ENCODE peak calls at places on chromosomes 1 and 21, in eight cellular contexts. X is A549, P is heart right ventricle, E is thoracic aorta, D is right cardiac atrium, K is tibial artery, S is heart left ventricle, W is H1. F is an unnamed sample.

GRCh38 chr1:29650476-29650875 is 414.2 kb downstream of the PTPRU start:
- DNase-seq in X (no peak), P (peak; percentile 2), E (no peak), D (no peak), K (no peak), S (no peak), W (no peak), F (no peak)

GRCh38 chr1:150557813-150558212 is 8.6 kb downstream of the ADAMTSL4 start:
- DNase-seq in X (no peak), P (no peak), E (no peak), D (no peak), K (no peak), S (no peak), W (no peak), F (no peak)

GRCh38 chr1:172745014-172745413 is 86.1 kb downstream of the FASLG start:
- DNase-seq in X (peak; percentile 30), P (peak; percentile 33), E (no peak), D (no peak), K (no peak), S (no peak), W (no peak), F (no peak)

GRCh38 chr1:24971539-24971938 is 41.5 kb upstream of the RUNX3 start:
- DNase-seq in X (no peak), P (no peak), E (no peak), D (no peak), K (no peak), S (peak; percentile 28), W (no peak), F (no peak)

GRCh38 chr1:75985827-75986226 is 53.6 kb upstream of the ASB17 start:
- DNase-seq in X (peak; percentile 15), P (no peak), E (no peak), D (no peak), K (no peak), S (no peak), W (no peak), F (no peak)

GRCh38 chr1:155091071-155092051 is 12.7 kb downstream of the EFNA3 start:
- DNase-seq in X (peak; percentile 73), P (peak; percentile 79), E (no peak), D (peak; percentile 81), K (peak; percentile 64), S (peak; percentile 91), W (peak; percentile 97), F (peak; percentile 77)

GRCh38 chr1:116472431-116472961 is 98.3 kb downstream of the CD58 start:
- DNase-seq in X (no peak), P (no peak), E (no peak), D (no peak), K (no peak), S (no peak), W (no peak), F (no peak)

GRCh38 chr1:241532864-241533263 is 686 bp downstream of the KMO start:
- DNase-seq in X (no peak), P (no peak), E (no peak), D (no peak), K (no peak), S (no peak), W (no peak), F (no peak)

GRCh38 chr1:21189906-21190500 is 13.3 kb upstream of the EIF4G3 start:
- DNase-seq in X (no peak), P (no peak), E (no peak), D (no peak), K (no peak), S (no peak), W (no peak), F (no peak)

GRCh38 chr1:108644984-108645383 is 15.9 kb downstream of the HENMT1 start:
- DNase-seq in X (no peak), P (no peak), E (no peak), D (no peak), K (no peak), S (no peak), W (no peak), F (peak; percentile 67)

GRCh38 chr1:95232646-95233320 is 1.2 kb upstream of the RWDD3 start:
- DNase-seq in X (no peak), P (no peak), E (no peak), D (no peak), K (no peak), S (no peak), W (no peak), F (no peak)
- H3K4me3 ChIP-seq in X (peak overlapping the region; percentile 98), P (peak overlapping the region; percentile 78), E (peak overlapping the region; percentile 78), D (peak overlapping the region; percentile 65), K (peak overlapping the region; percentile 94), S (peak overlapping the region; percentile 93), W (peak overlapping the region; percentile 58), F (peak overlapping the region; percentile 82)

DNA sequence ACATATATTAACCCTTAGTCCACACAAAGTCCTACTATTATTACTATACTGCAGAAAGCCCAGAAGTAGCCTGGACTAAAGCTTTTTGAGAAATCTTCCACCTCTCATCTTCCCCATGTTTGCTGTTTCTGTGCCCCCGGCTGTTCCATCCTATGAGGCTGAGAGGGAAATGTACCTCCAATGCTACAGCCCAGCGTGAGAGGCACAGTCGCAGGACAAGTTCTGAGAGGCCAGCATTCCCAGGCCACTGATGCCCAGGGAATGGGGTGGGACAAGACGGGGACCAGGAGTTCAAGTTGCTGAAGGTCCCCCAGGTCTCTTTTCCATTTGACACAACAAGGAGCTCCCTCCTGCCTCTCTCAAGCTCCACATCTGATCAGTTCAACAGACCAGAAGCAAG is 1.8 kb downstream of the CHIT1 start:
- DNase-seq in X (no peak), P (no peak), E (no peak), D (no peak), K (no peak), S (no peak), W (no peak), F (no peak)
- H3K4me1 ChIP-seq in X (no peaks in the 10 kb centered on the region), P (no peaks in the 10 kb centered on the region), E (no peaks in the 10 kb centered on the region), D (no peaks in the 10 kb centered on the region), K (no peaks in the 10 kb centered on the region), S (no peaks in the 10 kb centered on the region), W (no peaks in the 10 kb centered on the region), F (no peaks in the 10 kb centered on the region)

GRCh38 chr1:110554871-110555801 is 36.2 kb upstream of the KCNA10 start:
- DNase-seq in X (peak; percentile 23), P (peak; percentile 44), E (peak; percentile 11), D (peak; percentile 63), K (peak; percentile 27), S (peak; percentile 77), W (peak; percentile 81), F (peak; percentile 57)
- H3K4me3 ChIP-seq in X (peak overlapping the region; percentile 40), P (peak overlapping the region; percentile 12), E (peak overlapping the region; percentile 59), D (peak overlapping the region; percentile 36), K (peak overlapping the region; percentile 52), S (peak overlapping the region; percentile 47), W (peak overlapping the region; percentile 38), F (no peak overlapping the region)

GRCh38 chr21:42075686-42076471 is 4.8 kb downstream of the UMODL1 start:
- DNase-seq in X (no peak), P (no peak), E (no peak), D (no peak), K (no peak), S (peak; percentile 40), W (no peak), F (no peak)
- H3K4me1 ChIP-seq in X (no peaks in the 10 kb centered on the region), P (no peaks in the 10 kb centered on the region), E (no peaks in the 10 kb centered on the region), D (no peaks in the 10 kb centered on the region), K (no peaks in the 10 kb centered on the region), S (no peaks in the 10 kb centered on the region), W (no peaks in the 10 kb centered on the region), F (no peaks in the 10 kb centered on the region)

GRCh38 chr21:43659136-43660000 is at the start of the genes HSF2BP and RRP1B:
- DNase-seq in X (peak; percentile 63), P (peak; percentile 76), E (no peak), D (peak; percentile 84), K (peak; percentile 70), S (peak; percentile 90), W (peak; percentile 88), F (peak; percentile 80)

GRCh38 chr21:43658094-43658725 is 1.1 kb downstream of the HSF2BP start:
- DNase-seq in X (no peak), P (no peak), E (no peak), D (peak; percentile 33), K (no peak), S (no peak), W (no peak), F (no peak)

GRCh38 chr21:43662286-43662685 is 2.9 kb downstream of the RRP1B start:
- DNase-seq in X (no peak), P (no peak), E (no peak), D (no peak), K (no peak), S (no peak), W (no peak), F (no peak)

GRCh38 chr21:43657355-43658093 is 1.8 kb downstream of the HSF2BP start:
- DNase-seq in X (no peak), P (peak; percentile 47), E (no peak), D (peak; percentile 56), K (no peak), S (peak; percentile 63), W (no peak), F (no peak)

GRCh38 chr21:43658769-43659135 is 536 bp downstream of the HSF2BP start:
- DNase-seq in X (no peak), P (peak; percentile 9), E (no peak), D (no peak), K (no peak), S (peak; percentile 63), W (no peak), F (no peak)
- H3K4me3 ChIP-seq in X (peak overlapping the region; percentile 98), P (peak overlapping the region; percentile 95), E (peak overlapping the region; percentile 73), D (no peak overlapping the region), K (peak overlapping the region; percentile 77), S (peak overlapping the region; percentile 94), W (no peak overlapping the region), F (peak overlapping the region; percentile 100)

GRCh38 chr1:12048376-12048775 is 14.7 kb upstream of the TNFRSF8 start:
- DNase-seq in X (no peak), P (no peak), E (no peak), D (no peak), K (no peak), S (no peak), W (no peak), F (no peak)
- H3K4me1 ChIP-seq in X (peaks cover 8% of the 10 kb centered on the region), P (peaks cover 20% of the 10 kb centered on the region), E (peaks cover 5% of the 10 kb centered on the region), D (peaks cover 2% of the 10 kb centered on the region), K (peaks cover 18% of the 10 kb centered on the region), S (no peaks in the 10 kb centered on the region), W (no peaks in the 10 kb centered on the region), F (peaks cover 26% of the 10 kb centered on the region)

DNA sequence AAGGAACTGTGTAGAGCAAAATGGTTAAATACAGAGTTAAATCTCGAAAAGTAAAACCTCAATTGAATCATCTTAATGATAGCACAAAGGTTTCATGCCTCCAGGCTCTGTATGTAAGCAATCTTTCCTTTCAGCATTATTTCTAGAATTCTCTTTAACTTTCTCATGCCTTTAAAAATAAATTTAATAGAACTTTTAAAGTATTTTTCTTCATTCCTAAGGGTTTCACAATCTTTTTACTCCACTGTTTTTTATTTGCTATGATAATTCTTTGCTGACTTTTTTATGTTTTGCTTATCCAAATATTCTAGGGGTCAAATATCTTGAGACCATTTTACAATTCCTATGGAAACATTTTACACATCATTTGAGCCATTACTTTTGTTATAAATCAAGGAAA is 288.0 kb downstream of the BACH1 start:
- DNase-seq in X (no peak), P (no peak), E (no peak), D (no peak), K (no peak), S (no peak), W (no peak), F (no peak)
- H3K4me3 ChIP-seq in X (no peak overlapping the region), P (no peak overlapping the region), E (no peak overlapping the region), D (no peak overlapping the region), K (no peak overlapping the region), S (no peak overlapping the region), W (no peak overlapping the region), F (no peak overlapping the region)

DNA sequence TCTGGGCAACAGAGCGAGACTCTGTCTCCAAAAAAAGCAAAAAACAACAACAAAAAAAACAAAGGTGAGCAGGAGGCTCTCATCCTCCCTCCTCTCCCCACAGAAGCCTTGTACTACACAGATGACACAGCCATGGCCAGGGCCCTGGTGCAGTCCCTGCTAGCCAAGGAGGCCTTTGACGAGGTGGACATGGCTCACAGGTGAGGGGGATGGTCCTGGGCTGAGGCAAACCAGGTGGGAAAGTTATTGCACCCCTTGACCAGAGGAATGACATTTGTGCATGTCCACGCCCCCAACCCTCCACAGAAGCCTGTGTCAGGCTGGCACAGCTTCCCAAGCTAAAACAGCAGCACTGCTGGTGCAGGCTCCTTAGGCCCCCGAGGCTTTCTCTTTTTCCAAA is 2.4 kb downstream of the ADPRS start:
- DNase-seq in X (no peak), P (no peak), E (no peak), D (no peak), K (no peak), S (no peak), W (no peak), F (no peak)
- H3K4me1 ChIP-seq in X (peaks cover 6% of the 10 kb centered on the region), P (peaks cover 64% of the 10 kb centered on the region), E (peaks cover 6% of the 10 kb centered on the region), D (peaks cover 3% of the 10 kb centered on the region), K (peaks cover 37% of the 10 kb centered on the region), S (peaks cover 17% of the 10 kb centered on the region), W (no peaks in the 10 kb centered on the region), F (peaks cover 19% of the 10 kb centered on the region)

F was measured in CD8-positive, alpha-beta memory T cell.